ENCODE peak calls at places on chromosomes 5 and 9, in six cellular contexts. W, A, M, T, B and E are unnamed samples.

GRCh38 chr9:19409406-19410194 is 791 bp downstream of the ACER2 start:
- DNase-seq in M (no peak), T (peak), W (peak), A (no peak), B (no peak), E (no peak)

GRCh38 chr9:124409410-124409809 is 5.8 kb downstream of the PSMB7 start:
- DNase-seq in W (no peak), B (no peak), A (no peak), M (no peak), T (no peak), E (no peak)

GRCh38 chr5:154761062-154761740 is 6.0 kb downstream of the LARP1 start:
- DNase-seq in A (no peak), B (no peak), T (no peak), M (no peak), W (no peak), E (no peak)

GRCh38 chr5:113376640-113377039 is 58.1 kb downstream of the TSSK1B start:
- DNase-seq in W (no peak), T (no peak), B (no peak), M (no peak), A (no peak), E (no peak)

GRCh38 chr5:147481376-147481775 is 28.5 kb downstream of the DPYSL3 start:
- DNase-seq in B (no peak), W (no peak), T (no peak), A (no peak), M (peak), E (no peak)

GRCh38 chr9:92728831-92729734 is 35.5 kb downstream of the BICD2 start:
- DNase-seq in M (no peak), B (no peak), W (no peak), A (peak), T (no peak), E (no peak)

GRCh38 chr9:80410106-80410505 is 838.3 kb downstream of the TLE4 start:
- DNase-seq in B (no peak), W (no peak), A (peak), M (no peak), T (no peak), E (no peak)

GRCh38 chr9:108544866-108545265 is 310.9 kb downstream of the ACTL7B start:
- DNase-seq in B (no peak), A (no peak), W (no peak), T (no peak), M (no peak), E (no peak)

GRCh38 chr9:79026311-79026710 is 545.5 kb upstream of the TLE4 start:
- DNase-seq in B (no peak), W (no peak), A (no peak), T (no peak), M (no peak), E (no peak)

GRCh38 chr5:113250341-113250953 is 184.3 kb downstream of the TSSK1B start:
- DNase-seq in W (no peak), B (no peak), A (no peak), T (no peak), M (no peak), E (no peak)

GRCh38 chr9:109560470-109561132 is 62.5 kb upstream of the PTPN3 start:
- DNase-seq in M (no peak), B (no peak), W (no peak), A (no peak), T (no peak), E (no peak)

GRCh38 chr5:78855026-78855425 is 130.1 kb downstream of the ARSB start:
- DNase-seq in T (no peak), A (no peak), B (no peak), W (no peak), M (no peak), E (no peak)

GRCh38 chr5:54832846-54833245 is 152.5 kb downstream of the ESM1 start:
- DNase-seq in B (no peak), W (no peak), M (no peak), A (peak), T (no peak), E (no peak)

GRCh38 chr5:107542831-107543231 is 127.9 kb downstream of the EFNA5 start:
- DNase-seq in T (no peak), A (no peak), W (peak), B (peak), M (no peak), E (peak)

GRCh38 chr5:102753889-102754498 is 1.1 kb upstream of the PAM start:
- DNase-seq in A (peak), W (no peak), M (no peak), B (no peak), T (no peak), E (no peak)

GRCh38 chr5:104754311-104754995 is 1191.9 kb upstream of the NUDT12 start:
- DNase-seq in A (no peak), B (no peak), M (no peak), T (no peak), W (no peak), E (no peak)

GRCh38 chr5:142287096-142287972 is 37.5 kb downstream of the SPRY4 start:
- DNase-seq in A (no peak), T (no peak), B (no peak), W (no peak), M (no peak), E (no peak)

GRCh38 chr9:109894444-109894843 is 114.4 kb downstream of the PALM2AKAP2 start:
- DNase-seq in T (no peak), M (no peak), W (no peak), A (no peak), B (no peak), E (no peak)

GRCh38 chr9:134570726-134571325 is 70.8 kb upstream of the COL5A1 start:
- DNase-seq in T (no peak), A (no peak), B (peak), M (no peak), W (no peak), E (no peak)

GRCh38 chr5:149638546-149639241 is 57.4 kb downstream of the ARHGEF37 start:
- DNase-seq in B (no peak), T (no peak), A (no peak), W (no peak), M (no peak), E (no peak)

GRCh38 chr9:133457233-133457632 is 2.5 kb upstream of the CACFD1 start:
- DNase-seq in A (no peak), T (no peak), W (no peak), B (no peak), M (no peak), E (no peak)

GRCh38 chr9:105233836-105234235 is 10.6 kb upstream of the SLC44A1 start:
- DNase-seq in B (no peak), A (no peak), T (no peak), W (no peak), M (no peak), E (no peak)

GRCh38 chr9:19085295-19085694 is 17.4 kb downstream of the HAUS6 start:
- DNase-seq in T (no peak), B (no peak), W (no peak), M (peak), A (no peak), E (no peak)

GRCh38 chr5:176965633-176966032 is 40.9 kb downstream of the UIMC1 start:
- DNase-seq in T (no peak), A (no peak), B (no peak), M (no peak), W (no peak), E (no peak)

GRCh38 chr9:86545085-86545484 is 190.9 kb upstream of the TUT7 start:
- DNase-seq in W (no peak), B (no peak), T (no peak), M (no peak), A (no peak), E (no peak)

GRCh38 chr9:87874320-87874655 is 8.4 kb upstream of the SPATA31E1 start:
- DNase-seq in A (no peak), M (no peak), W (no peak), B (no peak), T (no peak), E (no peak)

GRCh38 chr5:139877129-139877597 is 81.6 kb downstream of the PSD2 start:
- DNase-seq in W (no peak), M (no peak), B (no peak), A (no peak), T (no peak), E (no peak)

GRCh38 chr5:176616520-176616919 is 6.6 kb upstream of the GPRIN1 start:
- DNase-seq in W (no peak), A (no peak), T (no peak), B (no peak), M (no peak), E (no peak)